ENCODE peak calls at places on chromosome 5, in six cellular contexts. Y is M059J; D is H1; M is A172; K is OCI-M1; J is CD4-positive, CD25-positive, alpha-beta regulatory T cell. S is an unnamed sample.

GRCh38 chr5:58477760-58478159 is 13.5 kb upstream of the GAPT start:
- DNase-seq in J (no peak), D (no peak), K (peak; percentile 54), Y (no peak), M (no peak), S (no peak)

GRCh38 chr5:124057161-124057814 is 545.3 kb downstream of the CSNK1G3 start:
- DNase-seq in Y (peak; percentile 74), M (peak; percentile 41), J (no peak), D (no peak), K (peak; percentile 65), S (peak; percentile 61)

GRCh38 chr5:115439042-115439441 is 105.5 kb downstream of the FEM1C start:
- DNase-seq in J (no peak), K (no peak), Y (peak; percentile 96), M (no peak), D (no peak), S (peak; percentile 44)

GRCh38 chr5:146753618-146754123 is 124.9 kb downstream of the PPP2R2B start:
- DNase-seq in Y (no peak), D (no peak), M (no peak), J (peak; percentile 37), K (no peak), S (peak; percentile 36)

GRCh38 chr5:163306421-163306820 is 131.0 kb upstream of the CCNG1 start:
- DNase-seq in Y (peak; percentile 9), J (peak; percentile 7), M (peak; percentile 8), K (peak; percentile 53), D (no peak), S (peak; percentile 47)

GRCh38 chr5:147073098-147073497 is 161.7 kb upstream of the STK32A start:
- DNase-seq in K (no peak), Y (no peak), D (no peak), J (no peak), M (no peak), S (no peak)

GRCh38 chr5:179805070-179805528 is 1.6 kb downstream of the MGAT4B start:
- DNase-seq in J (no peak), D (no peak), M (no peak), Y (no peak), K (peak; percentile 50), S (no peak)

GRCh38 chr5:112174959-112175594 is 244.0 kb downstream of the EPB41L4A start:
- DNase-seq in J (peak; percentile 66), M (peak; percentile 71), K (peak; percentile 88), D (no peak), Y (peak; percentile 43), S (peak; percentile 54)

GRCh38 chr5:154813736-154814135 is 36.7 kb downstream of the FAXDC2 start:
- DNase-seq in K (no peak), Y (no peak), D (no peak), J (peak; percentile 56), M (no peak), S (no peak)